ENCODE peak calls at places on chromosomes 6 and 20, in four cellular contexts. G is HCT116, A is H1, N is K562. R is an unnamed sample.

GRCh38 chr6:7899046-7899888 is 11.3 kb downstream of the TXNDC5 start:
- DNase-seq in N (peak; percentile 50), A (no peak), G (no peak), R (no peak)

GRCh38 chr20:7155794-7156193 is 388.3 kb downstream of the BMP2 start:
- DNase-seq in N (no peak), A (no peak), G (no peak), R (no peak)

GRCh38 chr20:50513169-50514034 is 3.2 kb downstream of the PTPN1 start:
- DNase-seq in A (no peak), N (no peak), G (no peak), R (no peak)

GRCh38 chr20:12575352-12576095 is 433.2 kb upstream of the SPTLC3 start:
- DNase-seq in G (no peak), A (no peak), N (no peak), R (no peak)

GRCh38 chr6:22108199-22108598 is 188.6 kb downstream of the PRL start:
- DNase-seq in N (no peak), G (no peak), A (no peak), R (no peak)

GRCh38 chr20:31718952-31719643 is 3.6 kb downstream of the BCL2L1 start:
- DNase-seq in G (no peak), A (no peak), N (no peak), R (no peak)

GRCh38 chr6:44456070-44456965 is 68.8 kb downstream of the CDC5L start:
- DNase-seq in G (peak; percentile 41), A (no peak), N (peak; percentile 82), R (no peak)

GRCh38 chr6:93341900-93342613 is 77.3 kb downstream of the EPHA7 start:
- DNase-seq in A (no peak), N (no peak), G (no peak), R (no peak)

GRCh38 chr20:31570021-31570463 is 35.0 kb upstream of the ID1 start:
- DNase-seq in N (no peak), G (no peak), A (no peak), R (no peak)

GRCh38 chr20:51767867-51768758 is at the start of gene ATP9A:
- DNase-seq in A (peak; percentile 61), N (no peak), G (no peak), R (no peak)

GRCh38 chr6:89834884-89835792 is 5.5 kb downstream of the CASP8AP2 start:
- DNase-seq in A (no peak), N (no peak), G (no peak), R (peak; percentile 87)
- TF ChIP-seq SRF in A (no peak), N (no peak), G (no peak), R (no peak)

DNA sequence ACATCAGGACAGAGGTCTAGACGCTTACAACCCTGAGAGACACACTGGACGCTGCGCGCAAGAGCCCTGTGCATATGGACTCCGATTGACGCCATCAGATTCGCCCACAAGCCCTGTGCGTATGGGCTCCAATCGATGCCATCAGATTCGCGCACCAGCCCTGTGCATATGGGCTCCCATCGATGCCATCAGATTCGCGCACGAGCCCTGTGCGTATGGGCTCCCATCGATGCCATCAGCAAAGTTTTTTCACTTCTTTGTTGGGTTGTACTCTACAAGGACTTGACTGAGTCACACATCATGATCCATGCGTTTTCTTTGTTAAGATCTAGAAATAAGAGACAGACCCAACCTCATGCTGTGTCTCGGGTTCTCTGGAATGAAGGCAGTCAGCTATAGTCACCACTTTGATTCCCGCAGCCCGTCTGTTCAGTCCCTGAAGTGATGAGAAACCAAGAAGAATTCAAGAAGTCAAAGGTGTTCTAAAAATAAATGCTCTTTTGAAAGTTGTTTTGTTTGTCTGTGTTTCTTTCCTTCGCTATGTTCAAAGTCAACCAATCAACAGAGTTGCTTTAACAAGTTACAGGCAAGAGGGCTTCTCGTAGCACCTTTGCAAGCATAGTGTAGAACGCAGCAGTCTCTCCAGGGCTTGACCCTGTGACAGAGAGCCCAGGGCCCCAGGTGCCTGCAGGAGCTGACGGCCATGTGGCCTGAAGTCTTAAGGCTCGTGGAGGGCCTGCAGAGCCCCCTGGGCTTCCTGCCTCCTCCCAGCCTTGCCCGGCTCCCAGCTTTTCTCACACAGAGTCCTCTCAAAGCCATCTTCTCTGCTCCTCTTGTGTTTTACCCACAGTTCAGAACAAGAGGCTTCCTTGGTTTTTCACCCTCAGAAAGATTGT is 7.9 kb downstream of the RPS6KA2 start:
- DNase-seq in A (no peak), G (no peak), N (no peak), R (no peak)
- TF ChIP-seq SRF in A (no peak), G (no peak), N (no peak), R (no peak)

GRCh38 chr6:71386215-71386614 is 97.6 kb downstream of the OGFRL1 start:
- DNase-seq in A (no peak), G (no peak), N (no peak), R (no peak)

GRCh38 chr6:71388068-71388744 is 99.6 kb downstream of the OGFRL1 start:
- DNase-seq in G (no peak), A (no peak), N (no peak), R (no peak)

GRCh38 chr6:71391126-71391525 is 102.5 kb downstream of the OGFRL1 start:
- DNase-seq in N (no peak), A (no peak), G (no peak), R (no peak)

GRCh38 chr6:71387179-71387578 is 98.6 kb downstream of the OGFRL1 start:
- DNase-seq in A (no peak), N (no peak), G (no peak), R (no peak)

DNA sequence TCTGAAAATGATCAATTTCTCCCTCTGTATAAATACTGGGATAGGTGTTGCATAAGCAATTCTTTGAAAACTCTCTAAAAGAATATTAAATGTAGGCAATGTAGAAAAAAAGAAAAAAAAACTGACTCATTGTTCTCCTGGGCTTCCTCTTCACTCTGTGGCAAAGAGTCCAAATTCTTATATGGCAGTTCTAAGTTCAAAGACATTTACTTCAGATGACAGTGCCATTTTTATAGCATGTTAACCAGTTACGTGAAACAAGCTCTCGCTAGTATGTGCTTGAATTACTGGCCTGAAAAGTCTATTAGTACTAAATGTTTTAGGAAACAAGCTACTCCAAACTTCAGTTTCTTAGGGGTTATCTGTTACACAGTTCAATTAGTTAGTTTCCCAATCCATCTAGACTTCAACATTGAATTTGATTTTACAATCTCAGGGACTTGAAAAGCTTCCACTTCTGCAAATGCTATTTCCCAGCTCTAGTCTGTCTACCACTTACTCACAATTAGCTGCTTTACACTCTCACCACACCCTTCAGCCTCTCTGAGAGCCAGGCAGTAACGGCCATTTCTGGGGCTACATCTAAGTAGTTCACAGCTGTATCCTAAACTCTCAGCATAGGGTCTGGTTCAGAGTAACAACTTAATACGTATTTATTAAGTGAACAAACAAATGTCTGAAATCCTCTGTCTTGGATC is 100.4 kb downstream of the OGFRL1 start:
- DNase-seq in N (no peak), A (no peak), G (no peak), R (no peak)
- TF ChIP-seq SRF in N (no peak), A (no peak), G (no peak), R (no peak)

GRCh38 chr20:46129955-46130481 is 11.9 kb downstream of the CD40 start:
- DNase-seq in N (no peak), G (no peak), A (no peak), R (peak; percentile 59)
- TF ChIP-seq SRF in N (no peak), G (no peak), A (no peak), R (no peak)

GRCh38 chr20:17798601-17799000 is 98.8 kb downstream of the BANF2 start:
- DNase-seq in A (no peak), N (no peak), G (no peak), R (no peak)
- TF ChIP-seq SRF in A (no peak), N (no peak), G (no peak), R (no peak)

GRCh38 chr6:47308674-47309325 is 905 bp downstream of the TNFRSF21 start:
- DNase-seq in G (no peak), A (peak; percentile 77), N (peak; percentile 27), R (no peak)
- TF ChIP-seq SRF in G (no peak), A (no peak), N (no peak), R (no peak)

GRCh38 chr20:64111841-64112641 is 4.7 kb upstream of the NPBWR2 start:
- DNase-seq in N (no peak), G (no peak), A (peak; percentile 45), R (no peak)
- TF ChIP-seq SRF in N (no peak), G (no peak), A (no peak), R (no peak)

DNA sequence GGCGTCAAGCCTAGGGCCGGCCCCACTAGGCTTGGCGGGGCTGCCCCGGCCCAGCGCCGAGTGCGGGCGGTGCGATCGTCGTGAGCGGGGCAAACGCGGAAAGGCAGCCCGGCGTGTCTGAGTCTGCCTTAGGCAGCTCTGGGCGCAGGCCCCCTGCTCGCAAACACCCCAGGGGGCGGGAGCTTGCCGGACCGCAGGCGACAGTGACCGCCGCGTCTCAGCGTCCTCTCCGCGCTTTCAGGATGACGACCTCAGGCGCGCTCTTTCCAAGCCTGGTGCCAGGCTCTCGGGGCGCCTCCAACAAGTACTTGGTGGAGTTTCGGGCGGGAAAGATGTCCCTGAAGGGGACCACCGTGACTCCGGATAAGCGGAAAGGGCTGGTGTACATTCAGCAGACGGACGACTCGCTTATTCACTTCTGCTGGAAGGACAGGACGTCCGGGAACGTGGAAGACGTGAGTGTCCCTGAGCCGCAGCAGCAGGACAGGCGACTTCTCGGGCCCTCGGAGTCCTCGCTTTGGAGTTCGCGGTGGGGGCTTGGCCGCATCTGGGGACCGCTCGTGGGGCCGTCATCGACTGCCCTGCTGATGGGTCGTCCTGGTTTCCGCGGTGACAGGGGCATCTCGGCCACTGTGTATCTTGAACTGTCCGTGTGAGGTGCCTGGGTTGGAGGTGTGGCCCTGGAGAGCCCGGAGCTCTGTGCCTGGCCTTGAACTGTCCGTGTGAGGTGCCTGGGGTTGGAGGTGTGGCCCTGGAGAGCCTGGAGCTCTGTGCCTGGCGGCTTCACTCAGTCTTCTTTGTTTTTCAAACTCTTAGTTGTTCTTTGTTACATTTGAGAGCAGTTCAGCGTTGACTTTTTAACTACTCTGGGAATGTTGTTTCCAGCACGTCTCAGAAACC is 780 bp downstream of the ADRM1 start:
- DNase-seq in A (no peak), N (no peak), G (no peak), R (no peak)
- TF ChIP-seq SRF in A (no peak), N (no peak), G (no peak), R (no peak)

GRCh38 chr6:81401970-81402690 is 350.4 kb downstream of the TENT5A start:
- DNase-seq in A (no peak), N (no peak), G (no peak), R (no peak)
- TF ChIP-seq SRF in A (no peak), N (no peak), G (no peak), R (no peak)

R was measured in GM12878.